ENCODE peak calls at places on chromosomes 4 and X, in nine cellular contexts. D is left ventricle myocardium inferior; Q is A549; B is effector memory CD4-positive, alpha-beta T cell; W is CD4-positive, CD25-positive, alpha-beta regulatory T cell; L is psoas muscle; V is CD8-positive, alpha-beta memory T cell; J is CD8-positive, alpha-beta T cell; G is IMR-90. C is an unnamed sample.

GRCh38 chrX:126551725-126552312 is 795 bp downstream of the DCAF12L1 start:
- DNase-seq in D (no peak), Q (no peak), B (no peak), W (no peak), L (no peak), V (no peak), J (no peak), G (no peak), C (no peak)

GRCh38 chr4:112840061-112840460 is 203.1 kb downstream of the LARP7 start:
- DNase-seq in D (no peak), Q (peak), B (no peak), W (no peak), L (no peak), V (no peak), J (no peak), G (peak), C (no peak)

GRCh38 chr4:15336410-15337184 is 91.2 kb upstream of the C1QTNF7 start:
- DNase-seq in D (no peak), Q (no peak), B (no peak), W (no peak), L (no peak), V (no peak), J (no peak), G (peak), C (no peak)

GRCh38 chr4:8577046-8577445 is 3.1 kb upstream of the GPR78 start:
- DNase-seq in D (no peak), Q (no peak), B (no peak), W (no peak), L (no peak), V (no peak), J (no peak), G (no peak), C (no peak)

GRCh38 chr4:39616651-39617050 is 22.0 kb downstream of the SMIM14 start:
- DNase-seq in D (no peak), Q (no peak), B (no peak), W (no peak), L (no peak), V (no peak), J (no peak), G (no peak), C (no peak)

GRCh38 chr4:20192754-20193521 is 58.8 kb upstream of the SLIT2 start:
- DNase-seq in D (no peak), Q (no peak), B (no peak), W (no peak), L (no peak), V (no peak), J (no peak), G (peak), C (no peak)

GRCh38 chr4:176579233-176579632 is 213.5 kb downstream of the VEGFC start:
- DNase-seq in D (no peak), Q (peak), B (no peak), W (no peak), L (no peak), V (no peak), J (no peak), G (no peak), C (no peak)

GRCh38 chr4:110170861-110171260 is 27.6 kb downstream of the ELOVL6 start:
- DNase-seq in D (no peak), Q (no peak), B (no peak), W (no peak), L (no peak), V (no peak), J (no peak), G (no peak), C (no peak)

GRCh38 chr4:20252656-20253271 is 1.1 kb downstream of the SLIT2 start:
- DNase-seq in D (peak), Q (no peak), B (no peak), W (no peak), L (peak), V (no peak), J (no peak), G (peak), C (no peak)

GRCh38 chrX:123698979-123699378 is 33.9 kb downstream of the THOC2 start:
- DNase-seq in D (no peak), Q (no peak), B (no peak), W (no peak), L (no peak), V (no peak), J (no peak), G (peak), C (no peak)

GRCh38 chrX:47577424-47577823 is 4.8 kb upstream of the TIMP1 start:
- DNase-seq in D (no peak), Q (no peak), B (no peak), W (no peak), L (no peak), V (no peak), J (no peak), G (no peak), C (no peak)

GRCh38 chr4:69984030-69984443 is 11.7 kb upstream of the STATH start:
- DNase-seq in D (no peak), Q (peak), B (no peak), W (no peak), L (no peak), V (no peak), J (no peak), G (no peak), C (no peak)

GRCh38 chrX:72100824-72101351 is 30.8 kb downstream of the RTL5 start:
- DNase-seq in D (no peak), Q (no peak), B (peak), W (peak), L (no peak), V (peak), J (peak), G (no peak), C (peak)

GRCh38 chrX:13283512-13283911 is 36.3 kb downstream of the ATXN3L start:
- DNase-seq in D (no peak), Q (no peak), B (no peak), W (no peak), L (no peak), V (no peak), J (no peak), G (no peak), C (no peak)

GRCh38 chr4:74612837-74613236 is 167.9 kb downstream of the AREG start:
- DNase-seq in D (no peak), Q (no peak), B (no peak), W (no peak), L (no peak), V (no peak), J (no peak), G (no peak), C (no peak)

GRCh38 chr4:52868138-52868537 is 6.0 kb downstream of the RASL11B start:
- DNase-seq in D (peak), Q (no peak), B (no peak), W (no peak), L (peak), V (no peak), J (no peak), G (no peak), C (no peak)

GRCh38 chr4:1686440-1687036 is 2.4 kb upstream of the FAM53A start:
- DNase-seq in D (no peak), Q (no peak), B (no peak), W (no peak), L (no peak), V (no peak), J (no peak), G (no peak), C (no peak)

GRCh38 chr4:58502839-58503238 is 1392.7 kb upstream of the IGFBP7 start:
- DNase-seq in D (no peak), Q (no peak), B (no peak), W (no peak), L (no peak), V (no peak), J (no peak), G (no peak), C (no peak)

GRCh38 chr4:118981171-118981838 is 92.7 kb downstream of the SYNPO2 start:
- DNase-seq in D (no peak), Q (no peak), B (no peak), W (no peak), L (no peak), V (no peak), J (no peak), G (peak), C (no peak)

GRCh38 chr4:56512166-56512565 is 6.6 kb downstream of the ARL9 start:
- DNase-seq in D (no peak), Q (no peak), B (no peak), W (no peak), L (no peak), V (no peak), J (no peak), G (peak), C (no peak)

GRCh38 chrX:9500584-9500983 is 35.7 kb downstream of the TBL1X start:
- DNase-seq in D (no peak), Q (no peak), B (no peak), W (no peak), L (no peak), V (no peak), J (no peak), G (no peak), C (no peak)

GRCh38 chrX:9905288-9905687 is 61.9 kb upstream of the CLDN34 start:
- DNase-seq in D (no peak), Q (no peak), B (no peak), W (no peak), L (no peak), V (no peak), J (no peak), G (peak), C (no peak)

GRCh38 chr4:3637326-3638016 is 105.2 kb upstream of the LRPAP1 start:
- DNase-seq in D (no peak), Q (no peak), B (no peak), W (no peak), L (no peak), V (no peak), J (no peak), G (no peak), C (no peak)

GRCh38 chr4:142840516-142841123 is 5.5 kb downstream of the INPP4B start:
- DNase-seq in D (no peak), Q (peak), B (no peak), W (peak), L (no peak), V (no peak), J (no peak), G (peak), C (no peak)

GRCh38 chr4:23135792-23136645 is 443.3 kb downstream of the GBA3 start:
- DNase-seq in D (no peak), Q (peak), B (no peak), W (no peak), L (no peak), V (no peak), J (no peak), G (peak), C (peak)

GRCh38 chr4:143381171-143382118 is 44.8 kb downstream of the GAB1 start:
- DNase-seq in D (peak), Q (no peak), B (no peak), W (no peak), L (peak), V (no peak), J (no peak), G (peak), C (no peak)

GRCh38 chrX:151543706-151544105 is 19.8 kb upstream of the PASD1 start:
- DNase-seq in D (no peak), Q (peak), B (no peak), W (no peak), L (no peak), V (no peak), J (no peak), G (no peak), C (no peak)
- H3K4me3 ChIP-seq in D (no peak), Q (no peak), B (no peak), W (no peak), L (no peak), V (no peak), J (no peak), G (no peak), C (no peak)

GRCh38 chr4:26048962-26049361 is 134.9 kb downstream of the SMIM20 start:
- DNase-seq in D (no peak), Q (no peak), B (no peak), W (no peak), L (peak), V (no peak), J (no peak), G (no peak), C (no peak)
- H3K4me3 ChIP-seq in D (no peak), Q (no peak), B (no peak), W (no peak), L (no peak), V (no peak), J (no peak), G (no peak), C (no peak)

GRCh38 chr4:170088686-170089085 is 1.1 kb downstream of the AADAT start:
- DNase-seq in D (no peak), Q (no peak), B (no peak), W (no peak), L (no peak), V (no peak), J (no peak), G (no peak), C (no peak)
- H3K4me3 ChIP-seq in D (peak), Q (peak), B (no peak), W (no peak), L (peak), V (no peak), J (no peak), G (no peak), C (no peak)

GRCh38 chr4:108166441-108167315 is 2.1 kb downstream of the LEF1 start:
- DNase-seq in D (no peak), Q (no peak), B (no peak), W (peak), L (no peak), V (peak), J (peak), G (no peak), C (peak)
- H3K4me3 ChIP-seq in D (peak), Q (no peak), B (peak), W (peak), L (peak), V (peak), J (peak), G (peak), C (peak)

GRCh38 chrX:22300130-22300529 is 27.4 kb downstream of the CBLL2 start:
- DNase-seq in D (no peak), Q (peak), B (no peak), W (no peak), L (peak), V (no peak), J (no peak), G (peak), C (no peak)
- H3K4me3 ChIP-seq in D (no peak), Q (no peak), B (no peak), W (no peak), L (no peak), V (no peak), J (no peak), G (no peak), C (no peak)

GRCh38 chr4:107389965-107390364 is 330.1 kb downstream of the PAPSS1 start:
- DNase-seq in D (no peak), Q (no peak), B (no peak), W (no peak), L (no peak), V (no peak), J (no peak), G (no peak), C (no peak)

GRCh38 chr4:107392951-107393350 is 327.1 kb downstream of the PAPSS1 start:
- DNase-seq in D (no peak), Q (no peak), B (no peak), W (no peak), L (peak), V (no peak), J (no peak), G (peak), C (no peak)

GRCh38 chr4:107391630-107392028 is 328.4 kb downstream of the PAPSS1 start:
- DNase-seq in D (no peak), Q (no peak), B (no peak), W (no peak), L (no peak), V (no peak), J (no peak), G (no peak), C (no peak)

GRCh38 chr4:107392380-107392779 is 327.7 kb downstream of the PAPSS1 start:
- DNase-seq in D (no peak), Q (no peak), B (no peak), W (no peak), L (no peak), V (no peak), J (no peak), G (no peak), C (no peak)

GRCh38 chr4:107391009-107391629 is 328.9 kb downstream of the PAPSS1 start:
- DNase-seq in D (no peak), Q (no peak), B (no peak), W (no peak), L (no peak), V (no peak), J (no peak), G (no peak), C (no peak)
- H3K4me3 ChIP-seq in D (no peak), Q (no peak), B (no peak), W (no peak), L (no peak), V (no peak), J (no peak), G (no peak), C (no peak)

DNA sequence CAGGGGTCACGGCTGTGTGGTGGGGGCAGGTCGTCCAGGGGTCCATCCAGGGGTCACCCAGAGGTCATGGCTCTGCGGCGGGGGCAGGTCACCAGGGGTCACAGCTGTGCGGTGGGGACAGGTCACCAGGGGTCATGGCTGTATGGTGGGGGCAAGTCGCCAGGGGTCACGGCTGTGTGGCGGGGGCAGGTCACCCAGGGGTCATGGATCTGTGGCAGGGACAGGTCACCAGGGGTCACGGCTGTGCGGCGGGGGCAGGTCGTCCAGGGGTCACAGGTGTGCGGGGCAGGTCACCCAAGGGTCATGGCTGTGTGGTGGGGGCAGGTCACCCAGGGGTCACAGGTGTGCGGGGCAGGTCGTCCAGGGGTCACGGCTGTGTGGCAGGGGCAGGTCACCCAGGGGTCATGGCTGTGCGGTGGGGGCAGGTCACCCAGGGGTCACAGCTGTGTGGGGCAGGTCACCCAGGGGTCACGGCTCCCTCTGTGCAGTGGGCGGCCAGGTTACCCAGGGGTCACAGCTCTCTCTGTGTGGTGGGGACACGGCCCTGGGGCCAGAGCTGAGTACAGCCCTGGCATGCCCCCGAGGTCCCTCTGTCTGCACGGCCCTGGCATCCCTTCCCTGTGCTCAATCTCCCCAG is 15.9 kb downstream of the ATP5ME start:
- DNase-seq in D (no peak), Q (no peak), B (no peak), W (no peak), L (no peak), V (no peak), J (no peak), G (no peak), C (no peak)
- H3K4me3 ChIP-seq in D (no peak), Q (no peak), B (no peak), W (no peak), L (no peak), V (no peak), J (no peak), G (no peak), C (no peak)

C was measured in naive thymus-derived CD4-positive, alpha-beta T cell.